ENCODE peak calls at places on chromosomes 3 and 15, in six cellular contexts. One of them, this sample, is unnamed.

GRCh38 chr15:25179673-25180511 is 225.1 kb downstream of the SNRPN start:
- DNase-seq in lung: no peak
- DNase-seq in uterus: peak
- DNase-seq in tibial artery: peak
- DNase-seq in GM12865: no peak
- DNase-seq in ovary: peak
- DNase-seq in this sample: no peak

GRCh38 chr3:134300520-134300919 is 49.9 kb upstream of the RYK start:
- DNase-seq in lung: no peak
- DNase-seq in uterus: no peak
- DNase-seq in tibial artery: no peak
- DNase-seq in GM12865: no peak
- DNase-seq in ovary: no peak
- DNase-seq in this sample: no peak

GRCh38 chr3:195565716-195566115 is 18.0 kb downstream of the APOD start:
- DNase-seq in lung: no peak
- DNase-seq in uterus: no peak
- DNase-seq in tibial artery: no peak
- DNase-seq in GM12865: no peak
- DNase-seq in ovary: no peak
- DNase-seq in this sample: no peak

GRCh38 chr3:184133840-184134745 is 1.1 kb upstream of the EIF2B5 start:
- DNase-seq in lung: peak
- DNase-seq in uterus: peak
- DNase-seq in tibial artery: peak
- DNase-seq in GM12865: peak
- DNase-seq in ovary: peak
- DNase-seq in this sample: peak

GRCh38 chr3:175956964-175957363 is 1097.8 kb downstream of the NAALADL2 start:
- DNase-seq in lung: no peak
- DNase-seq in uterus: no peak
- DNase-seq in tibial artery: no peak
- DNase-seq in GM12865: no peak
- DNase-seq in ovary: no peak
- DNase-seq in this sample: no peak

GRCh38 chr3:27675287-27675686 is 46.8 kb downstream of the EOMES start:
- DNase-seq in lung: no peak
- DNase-seq in uterus: no peak
- DNase-seq in tibial artery: no peak
- DNase-seq in GM12865: no peak
- DNase-seq in ovary: no peak
- DNase-seq in this sample: peak

GRCh38 chr15:71334874-71335273 is 219.6 kb downstream of the THSD4 start:
- DNase-seq in lung: no peak
- DNase-seq in uterus: peak
- DNase-seq in tibial artery: no peak
- DNase-seq in GM12865: peak
- DNase-seq in ovary: no peak
- DNase-seq in this sample: no peak

GRCh38 chr15:98547741-98548166 is 100.6 kb upstream of the IGF1R start:
- DNase-seq in lung: no peak
- DNase-seq in uterus: peak
- DNase-seq in tibial artery: peak
- DNase-seq in GM12865: no peak
- DNase-seq in ovary: peak
- DNase-seq in this sample: peak

GRCh38 chr3:110123929-110124328 is 786.6 kb upstream of the DPPA4 start:
- DNase-seq in lung: no peak
- DNase-seq in uterus: no peak
- DNase-seq in tibial artery: no peak
- DNase-seq in GM12865: no peak
- DNase-seq in ovary: no peak
- DNase-seq in this sample: no peak

DNA sequence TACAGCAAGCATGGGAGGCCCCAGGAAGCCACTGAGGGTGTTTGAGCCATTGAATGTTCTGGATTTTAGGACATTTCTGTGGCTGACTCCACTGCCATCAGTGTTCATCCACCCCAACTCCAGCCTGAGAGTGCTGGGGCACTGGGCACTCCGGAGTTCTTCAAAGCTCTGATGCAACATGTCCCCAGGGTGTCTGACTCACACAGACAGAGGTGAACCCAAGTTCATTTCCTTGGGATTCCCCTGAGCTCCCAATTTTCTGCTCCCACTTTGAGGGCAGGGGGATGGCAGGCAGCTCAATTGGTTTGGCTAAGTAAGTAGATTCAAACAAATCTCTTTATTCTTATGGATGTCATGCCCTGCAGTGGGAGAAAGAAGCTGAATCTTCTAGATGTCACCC is 2.2 kb downstream of the STRA6 start:
- DNase-seq in lung: no peak
- DNase-seq in uterus: peak
- DNase-seq in tibial artery: peak
- DNase-seq in GM12865: peak
- DNase-seq in ovary: peak
- DNase-seq in this sample: peak
- H3K4me3 ChIP-seq in lung: no peak
- H3K4me3 ChIP-seq in uterus: no peak
- H3K4me3 ChIP-seq in tibial artery: no peak
- H3K4me3 ChIP-seq in GM12865: no peak
- H3K4me3 ChIP-seq in ovary: no peak
- H3K4me3 ChIP-seq in this sample: no peak

GRCh38 chr15:63514533-63514943 is 10.1 kb downstream of the USP3 start:
- DNase-seq in lung: no peak
- DNase-seq in uterus: no peak
- DNase-seq in tibial artery: no peak
- DNase-seq in GM12865: no peak
- DNase-seq in ovary: no peak
- DNase-seq in this sample: no peak
- H3K4me3 ChIP-seq in lung: no peak
- H3K4me3 ChIP-seq in uterus: no peak
- H3K4me3 ChIP-seq in tibial artery: no peak
- H3K4me3 ChIP-seq in GM12865: no peak
- H3K4me3 ChIP-seq in ovary: no peak
- H3K4me3 ChIP-seq in this sample: no peak

DNA sequence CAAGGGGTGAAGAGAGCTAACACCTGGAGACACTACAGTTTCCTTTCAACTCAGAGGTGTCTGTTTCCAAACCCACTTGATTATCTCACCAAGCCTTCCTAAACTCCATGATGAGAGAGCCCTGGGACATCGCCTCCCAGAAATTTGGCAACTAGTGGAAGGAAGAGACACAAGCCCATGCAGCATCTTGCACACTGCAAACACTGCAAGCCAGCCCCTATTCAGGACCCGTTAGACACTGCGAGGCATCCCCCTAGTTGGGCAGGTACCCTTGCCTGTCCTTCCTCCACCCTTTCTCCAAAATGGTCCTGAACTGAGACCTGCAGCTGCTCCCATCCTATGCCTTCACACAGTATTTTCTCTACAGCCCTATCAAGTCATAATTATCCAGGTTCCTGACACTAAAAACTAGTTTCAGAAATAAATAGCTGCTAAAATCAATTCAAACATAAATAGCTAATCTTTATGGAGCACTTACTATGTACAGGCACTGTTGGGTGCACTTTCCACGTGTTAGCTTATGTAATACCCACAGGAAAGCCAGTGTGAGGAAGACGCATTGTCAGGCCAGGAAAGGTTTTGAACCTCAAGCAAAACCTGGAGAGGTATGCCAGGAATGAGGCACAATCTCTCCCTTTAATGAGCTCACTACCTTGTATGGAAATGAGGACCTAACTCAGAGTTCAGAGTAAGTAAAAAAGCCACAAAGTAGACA is 2.8 kb downstream of the MAGI1 start:
- DNase-seq in lung: no peak
- DNase-seq in uterus: no peak
- DNase-seq in tibial artery: no peak
- DNase-seq in GM12865: no peak
- DNase-seq in ovary: no peak
- DNase-seq in this sample: no peak
- H3K4me3 ChIP-seq in lung: no peak
- H3K4me3 ChIP-seq in uterus: peak
- H3K4me3 ChIP-seq in tibial artery: peak
- H3K4me3 ChIP-seq in GM12865: no peak
- H3K4me3 ChIP-seq in ovary: no peak
- H3K4me3 ChIP-seq in this sample: no peak

GRCh38 chr3:38458796-38459498 is 5.3 kb downstream of the ACVR2B start:
- DNase-seq in lung: peak
- DNase-seq in uterus: peak
- DNase-seq in tibial artery: peak
- DNase-seq in GM12865: no peak
- DNase-seq in ovary: peak
- DNase-seq in this sample: no peak

GRCh38 chr3:38461086-38461390 is 7.3 kb downstream of the ACVR2B start:
- DNase-seq in lung: no peak
- DNase-seq in uterus: no peak
- DNase-seq in tibial artery: no peak
- DNase-seq in GM12865: no peak
- DNase-seq in ovary: no peak
- DNase-seq in this sample: no peak

GRCh38 chr3:38460377-38461085 is 6.8 kb downstream of the ACVR2B start:
- DNase-seq in lung: no peak
- DNase-seq in uterus: no peak
- DNase-seq in tibial artery: no peak
- DNase-seq in GM12865: no peak
- DNase-seq in ovary: no peak
- DNase-seq in this sample: no peak

GRCh38 chr3:38457111-38458003 is 3.7 kb downstream of the ACVR2B start:
- DNase-seq in lung: no peak
- DNase-seq in uterus: no peak
- DNase-seq in tibial artery: no peak
- DNase-seq in GM12865: no peak
- DNase-seq in ovary: no peak
- DNase-seq in this sample: no peak

DNA sequence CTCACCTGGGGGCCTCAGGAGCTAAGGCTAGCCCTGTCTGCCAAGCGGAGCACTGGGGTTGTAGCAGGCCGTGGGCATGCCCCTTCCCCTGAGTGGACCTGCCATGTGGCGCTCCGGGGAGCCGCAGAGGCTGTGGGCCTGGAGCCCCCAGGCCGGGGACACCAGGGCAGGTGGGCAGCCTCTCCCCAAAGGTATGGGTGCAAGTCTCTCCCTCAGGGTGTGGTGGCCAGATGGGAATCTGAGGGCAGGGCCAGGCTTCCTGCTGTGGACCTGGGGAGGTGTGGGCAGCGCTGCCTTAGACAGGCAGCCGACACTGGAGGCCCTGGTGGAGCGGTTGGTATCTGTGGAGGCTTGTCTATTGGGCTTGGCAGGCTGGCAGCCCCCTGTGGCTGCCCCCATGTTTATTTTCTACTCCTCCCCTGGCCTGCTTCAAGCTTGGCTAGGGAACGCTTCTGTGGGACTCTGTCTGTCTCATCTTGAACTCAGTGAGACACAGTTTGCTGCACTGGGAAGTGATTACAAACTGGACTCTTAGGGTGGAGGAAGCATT is 5.9 kb downstream of the ACVR2B start:
- DNase-seq in lung: no peak
- DNase-seq in uterus: no peak
- DNase-seq in tibial artery: no peak
- DNase-seq in GM12865: no peak
- DNase-seq in ovary: no peak
- DNase-seq in this sample: no peak
- H3K4me3 ChIP-seq in lung: no peak
- H3K4me3 ChIP-seq in uterus: no peak
- H3K4me3 ChIP-seq in tibial artery: peak
- H3K4me3 ChIP-seq in GM12865: no peak
- H3K4me3 ChIP-seq in ovary: no peak
- H3K4me3 ChIP-seq in this sample: no peak

DNA sequence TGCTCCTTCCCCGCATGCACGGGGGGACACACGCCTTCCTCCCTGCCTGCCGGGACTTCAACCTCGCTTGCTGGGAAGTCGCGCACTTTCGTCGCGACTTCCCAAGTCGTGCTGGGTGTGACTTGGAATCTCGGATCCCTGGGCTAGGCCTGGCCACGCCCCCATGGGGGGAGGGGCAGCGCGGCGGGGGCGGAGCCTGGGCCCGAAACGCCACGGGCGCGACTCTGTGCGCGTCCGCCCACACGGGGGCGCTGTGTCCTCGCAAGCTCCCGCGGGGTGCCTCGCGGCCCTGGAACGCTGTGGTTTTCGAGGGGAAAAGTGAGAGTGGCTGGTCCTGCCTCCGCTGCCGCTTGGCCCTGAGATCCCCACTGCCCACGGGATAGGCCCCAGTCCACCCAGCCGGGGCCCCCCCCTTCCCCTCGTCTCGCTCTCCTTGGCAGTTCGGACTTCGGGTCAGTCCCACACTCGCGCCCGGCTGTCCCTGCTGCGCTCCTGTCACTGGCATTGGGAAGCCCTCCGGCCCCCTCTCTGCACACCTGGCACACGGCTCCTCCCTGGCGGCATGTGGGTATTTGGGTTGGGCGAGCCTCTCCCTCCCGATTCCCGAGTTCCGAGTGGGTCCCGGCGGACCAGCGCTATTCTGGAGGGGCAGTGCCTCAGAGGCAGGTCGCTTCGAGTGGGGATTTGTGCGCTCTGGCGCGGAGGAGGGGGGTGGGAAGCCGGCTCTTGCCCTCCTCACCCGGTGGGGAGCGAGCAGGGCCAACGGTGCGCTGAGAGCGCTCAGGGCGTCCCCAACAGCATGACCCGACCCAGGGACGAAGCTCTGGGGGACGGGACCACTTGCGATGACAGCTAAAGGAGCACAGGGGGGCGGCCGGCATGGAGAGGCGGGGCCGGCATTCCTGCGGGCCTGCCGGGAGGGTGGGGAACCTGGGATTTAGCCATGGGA is 23.6 kb downstream of the SEC61A1 start:
- DNase-seq in lung: peak
- DNase-seq in uterus: peak
- DNase-seq in tibial artery: peak
- DNase-seq in GM12865: peak
- DNase-seq in ovary: peak
- DNase-seq in this sample: peak
- H3K4me3 ChIP-seq in lung: peak
- H3K4me3 ChIP-seq in uterus: peak
- H3K4me3 ChIP-seq in tibial artery: peak
- H3K4me3 ChIP-seq in GM12865: no peak
- H3K4me3 ChIP-seq in ovary: peak
- H3K4me3 ChIP-seq in this sample: peak